ENCODE peak calls at places on chromosomes 11 and 22, in four cellular contexts. One of them, this sample, is unnamed.

GRCh38 chr11:128790200-128790599 is 76.9 kb downstream of the KCNJ1 start:
- DNase-seq in mucosa of gallbladder: no peak
- DNase-seq in iris pigment epithelial cell: peak
- DNase-seq in caudate nucleus: peak
- DNase-seq in this sample: no peak

GRCh38 chr11:60159868-60160267 is 23.0 kb downstream of the MS4A6A start:
- DNase-seq in mucosa of gallbladder: no peak
- DNase-seq in caudate nucleus: no peak
- DNase-seq in iris pigment epithelial cell: no peak
- DNase-seq in this sample: no peak

GRCh38 chr11:61080526-61080925 is 21.8 kb upstream of the CD5 start:
- DNase-seq in caudate nucleus: no peak
- DNase-seq in iris pigment epithelial cell: no peak
- DNase-seq in mucosa of gallbladder: no peak
- DNase-seq in this sample: no peak

GRCh38 chr22:39290724-39291161 is 28.7 kb downstream of the RPL3 start:
- DNase-seq in mucosa of gallbladder: no peak
- DNase-seq in iris pigment epithelial cell: peak
- DNase-seq in caudate nucleus: no peak
- DNase-seq in this sample: no peak

GRCh38 chr22:27512283-27512761 is 289.2 kb downstream of the MN1 start:
- DNase-seq in caudate nucleus: no peak
- DNase-seq in iris pigment epithelial cell: peak
- DNase-seq in mucosa of gallbladder: peak
- DNase-seq in this sample: no peak

GRCh38 chr11:68643576-68643975 is 40.8 kb upstream of the GAL start:
- DNase-seq in iris pigment epithelial cell: peak
- DNase-seq in caudate nucleus: no peak
- DNase-seq in mucosa of gallbladder: no peak
- DNase-seq in this sample: no peak

GRCh38 chr11:79100093-79100704 is 340.6 kb downstream of the TENM4 start:
- DNase-seq in caudate nucleus: no peak
- DNase-seq in iris pigment epithelial cell: peak
- DNase-seq in mucosa of gallbladder: peak
- DNase-seq in this sample: peak

GRCh38 chr11:71420455-71421241 is 27.5 kb downstream of the DHCR7 start:
- DNase-seq in caudate nucleus: no peak
- DNase-seq in mucosa of gallbladder: peak
- DNase-seq in iris pigment epithelial cell: peak
- DNase-seq in this sample: peak

GRCh38 chr11:772429-773390 is 4.6 kb downstream of the GATD1 start:
- DNase-seq in iris pigment epithelial cell: no peak
- DNase-seq in caudate nucleus: peak
- DNase-seq in mucosa of gallbladder: no peak
- DNase-seq in this sample: no peak

GRCh38 chr11:60984149-60984548 is 12.7 kb downstream of the CD6 start:
- DNase-seq in caudate nucleus: no peak
- DNase-seq in iris pigment epithelial cell: no peak
- DNase-seq in mucosa of gallbladder: no peak
- DNase-seq in this sample: no peak

GRCh38 chr22:41780714-41781507 is 19.6 kb upstream of the CCDC134 start:
- DNase-seq in caudate nucleus: no peak
- DNase-seq in iris pigment epithelial cell: peak
- DNase-seq in mucosa of gallbladder: peak
- DNase-seq in this sample: peak

GRCh38 chr11:64055077-64055476 is 19.3 kb downstream of the FLRT1 start:
- DNase-seq in iris pigment epithelial cell: no peak
- DNase-seq in mucosa of gallbladder: no peak
- DNase-seq in caudate nucleus: peak
- DNase-seq in this sample: no peak

GRCh38 chr11:112229746-112230433 is 3.7 kb downstream of the PTS start:
- DNase-seq in caudate nucleus: no peak
- DNase-seq in iris pigment epithelial cell: peak
- DNase-seq in mucosa of gallbladder: no peak
- DNase-seq in this sample: no peak

GRCh38 chr11:110565344-110565684 is 135.6 kb downstream of the FDX1 start:
- DNase-seq in iris pigment epithelial cell: peak
- DNase-seq in mucosa of gallbladder: no peak
- DNase-seq in caudate nucleus: no peak
- DNase-seq in this sample: no peak

GRCh38 chr11:85844439-85845051 is 10.6 kb upstream of the CCDC83 start:
- DNase-seq in iris pigment epithelial cell: peak
- DNase-seq in mucosa of gallbladder: peak
- DNase-seq in caudate nucleus: no peak
- DNase-seq in this sample: no peak

GRCh38 chr11:827146-827860 is 416 bp upstream of the CRACR2B start:
- DNase-seq in caudate nucleus: no peak
- DNase-seq in iris pigment epithelial cell: no peak
- DNase-seq in mucosa of gallbladder: no peak
- DNase-seq in this sample: peak

GRCh38 chr11:16030664-16031063 is 325.7 kb downstream of the SOX6 start:
- DNase-seq in caudate nucleus: no peak
- DNase-seq in mucosa of gallbladder: no peak
- DNase-seq in iris pigment epithelial cell: no peak
- DNase-seq in this sample: no peak

GRCh38 chr11:75272391-75272790 is 31.8 kb downstream of the TPBGL start:
- DNase-seq in caudate nucleus: no peak
- DNase-seq in mucosa of gallbladder: no peak
- DNase-seq in iris pigment epithelial cell: no peak
- DNase-seq in this sample: no peak

GRCh38 chr11:34721646-34722045 is 100.8 kb downstream of the EHF start:
- DNase-seq in iris pigment epithelial cell: peak
- DNase-seq in mucosa of gallbladder: no peak
- DNase-seq in caudate nucleus: no peak
- DNase-seq in this sample: no peak

GRCh38 chr11:46120711-46121327 is 435 bp downstream of the PHF21A start:
- DNase-seq in caudate nucleus: peak
- DNase-seq in mucosa of gallbladder: no peak
- DNase-seq in iris pigment epithelial cell: peak
- DNase-seq in this sample: no peak

GRCh38 chr11:73866586-73866996 is 10.1 kb downstream of the COA4 start:
- DNase-seq in mucosa of gallbladder: no peak
- DNase-seq in iris pigment epithelial cell: peak
- DNase-seq in caudate nucleus: no peak
- DNase-seq in this sample: no peak

GRCh38 chr11:27812341-27812740 is 112.1 kb upstream of the BDNF start:
- DNase-seq in iris pigment epithelial cell: peak
- DNase-seq in mucosa of gallbladder: no peak
- DNase-seq in caudate nucleus: no peak
- DNase-seq in this sample: no peak

GRCh38 chr11:36478700-36479329 is 31.3 kb downstream of the TRAF6 start:
- DNase-seq in caudate nucleus: no peak
- DNase-seq in iris pigment epithelial cell: peak
- DNase-seq in mucosa of gallbladder: peak
- DNase-seq in this sample: no peak